ENCODE peak calls at places on chromosomes 11 and 22, in five cellular contexts. W, F, H, T and V are unnamed samples.

GRCh38 chr11:75371930-75372876 is 20.7 kb upstream of the ARRB1 start:
- DNase-seq in H (no peak), T (peak), F (no peak), W (no peak), V (no peak)

GRCh38 chr11:34366522-34366921 is 8.7 kb upstream of the ABTB2 start:
- DNase-seq in W (no peak), H (no peak), T (peak), F (no peak), V (no peak)

GRCh38 chr22:17692841-17693240 is 54.3 kb downstream of the BCL2L13 start:
- DNase-seq in W (no peak), F (no peak), T (no peak), H (no peak), V (no peak)

GRCh38 chr11:69234740-69235710 is 58.9 kb upstream of the MYEOV start:
- DNase-seq in T (no peak), F (no peak), W (no peak), H (peak), V (no peak)

GRCh38 chr11:37942081-37942480 is 1344.0 kb upstream of the RAG2 start:
- DNase-seq in T (peak), F (no peak), W (no peak), H (no peak), V (no peak)

GRCh38 chr22:48948575-48949170 is 879.0 kb downstream of the BRD1 start:
- DNase-seq in H (no peak), T (no peak), W (no peak), F (peak), V (no peak)

GRCh38 chr22:23067023-23067650 is 3.2 kb upstream of the GNAZ start:
- DNase-seq in H (no peak), T (no peak), F (peak), W (no peak), V (no peak)

GRCh38 chr11:30333405-30333804 is 10.5 kb downstream of the ARL14EP start:
- DNase-seq in F (no peak), T (peak), W (no peak), H (peak), V (no peak)

GRCh38 chr11:31826530-31827438 is 15.7 kb upstream of the PAX6 start:
- DNase-seq in F (no peak), T (no peak), W (no peak), H (no peak), V (no peak)

GRCh38 chr11:118342503-118343161 is at the start of gene CD3D:
- DNase-seq in F (no peak), H (no peak), T (no peak), W (no peak), V (no peak)

GRCh38 chr11:13896175-13896989 is 66.1 kb upstream of the SPON1 start:
- DNase-seq in W (no peak), T (no peak), F (no peak), H (no peak), V (no peak)

GRCh38 chr11:79182794-79183193 is 258.0 kb downstream of the TENM4 start:
- DNase-seq in F (no peak), W (peak), T (peak), H (no peak), V (no peak)

GRCh38 chr22:19715286-19715939 is 1.1 kb downstream of the SEPTIN5 start:
- DNase-seq in F (no peak), T (no peak), W (no peak), H (no peak), V (no peak)

GRCh38 chr11:10666556-10666955 is 27.0 kb downstream of the IRAG1 start:
- DNase-seq in T (peak), F (no peak), H (no peak), W (peak), V (no peak)

GRCh38 chr22:27197071-27197470 is 539.7 kb downstream of the MIAT start:
- DNase-seq in W (no peak), T (no peak), H (no peak), F (no peak), V (no peak)

GRCh38 chr11:74388678-74389327 is 9.4 kb downstream of the PGM2L1 start:
- DNase-seq in H (peak), T (peak), F (no peak), W (peak), V (no peak)

GRCh38 chr11:95100856-95101507 is 11.3 kb downstream of the ENDOD1 start:
- DNase-seq in H (no peak), F (no peak), W (no peak), T (no peak), V (no peak)

GRCh38 chr11:11952036-11952435 is 56.4 kb downstream of the DKK3 start:
- DNase-seq in W (no peak), F (no peak), T (no peak), H (no peak), V (no peak)

GRCh38 chr11:118135796-118136165 is 16.8 kb downstream of the SCN4B start:
- DNase-seq in F (no peak), W (no peak), T (no peak), H (no peak), V (no peak)

GRCh38 chr11:44304091-44305084 is 5.6 kb downstream of the ALX4 start:
- DNase-seq in T (no peak), W (no peak), H (no peak), F (no peak), V (no peak)

GRCh38 chr11:8807544-8808225 is 103.3 kb upstream of the AKIP1 start:
- DNase-seq in W (peak), H (no peak), T (peak), F (peak), V (peak)

GRCh38 chr11:57123590-57123989 is 58.2 kb upstream of the LRRC55 start:
- DNase-seq in F (no peak), W (no peak), T (no peak), H (no peak), V (no peak)

GRCh38 chr11:34977039-34977906 is 60.9 kb downstream of the PDHX start:
- DNase-seq in T (peak), F (no peak), W (peak), H (no peak), V (no peak)

GRCh38 chr22:44648085-44648820 is 53.8 kb upstream of the PRR5 start:
- DNase-seq in H (no peak), W (peak), F (peak), T (no peak), V (no peak)

GRCh38 chr22:21714059-21714770 is 21.4 kb downstream of the YPEL1 start:
- DNase-seq in T (no peak), W (no peak), H (no peak), F (no peak), V (no peak)

GRCh38 chr11:76347391-76347790 is 33.5 kb downstream of the THAP12 start:
- DNase-seq in W (no peak), T (no peak), H (no peak), F (no peak), V (no peak)

GRCh38 chr11:61489833-61490585 is 18.5 kb upstream of the LRRC10B start:
- DNase-seq in F (no peak), T (no peak), W (peak), H (no peak), V (no peak)

GRCh38 chr11:32161293-32161692 is 70.4 kb downstream of the RCN1 start:
- DNase-seq in H (no peak), F (no peak), W (no peak), T (no peak), V (no peak)

GRCh38 chr11:8099291-8099899 is 18.4 kb downstream of the TUB start:
- DNase-seq in F (peak), W (peak), T (peak), H (peak), V (no peak)

GRCh38 chr11:9525116-9525515 is 48.4 kb upstream of the WEE1 start:
- DNase-seq in F (no peak), H (no peak), T (peak), W (peak), V (no peak)

GRCh38 chr22:28952857-28953256 is 69.5 kb downstream of the ZNRF3 start:
- DNase-seq in W (peak), F (no peak), T (no peak), H (no peak), V (no peak)

GRCh38 chr22:45101828-45102227 is 61.9 kb upstream of the NUP50 start:
- DNase-seq in H (peak), T (peak), W (peak), F (peak), V (no peak)

DNA sequence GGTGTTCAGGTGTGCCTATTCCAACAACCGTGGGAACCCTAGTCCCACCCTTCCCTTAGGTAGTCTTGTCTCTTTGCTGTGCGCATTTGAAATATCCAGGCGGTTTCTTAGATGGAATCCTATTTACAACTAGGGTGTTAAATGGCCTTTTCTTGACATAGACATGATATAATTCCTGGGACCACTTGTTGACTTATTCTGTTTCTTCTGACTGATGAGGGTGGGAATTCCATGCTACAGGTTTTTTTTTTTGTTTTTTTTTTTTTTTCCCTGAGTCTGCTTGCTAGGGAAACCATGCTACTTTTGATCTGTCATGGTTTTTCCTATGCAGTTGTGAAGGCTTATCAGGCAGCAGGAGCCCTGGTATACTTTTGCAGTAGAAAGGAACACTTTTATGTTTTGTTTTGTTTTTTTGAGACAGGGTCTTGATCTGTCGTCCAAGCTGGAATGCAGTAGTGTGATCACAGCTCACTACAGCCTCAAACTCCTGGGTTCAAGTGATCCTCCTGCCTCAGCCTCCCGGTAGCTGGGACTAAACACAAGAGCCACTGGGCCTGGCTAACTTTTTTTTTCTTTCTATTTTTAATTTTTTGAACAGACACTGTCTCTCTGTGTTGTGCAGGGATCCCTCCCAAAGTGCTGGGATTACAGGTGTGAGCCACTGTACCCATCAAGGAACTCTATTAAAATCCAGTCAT is 1.5 kb downstream of the STIM1 start:
- DNase-seq in H (no peak), F (no peak), T (no peak), W (no peak), V (no peak)
- H3K4me3 ChIP-seq in H (peak), F (peak), T (peak), W (peak), V (peak)

GRCh38 chr22:49983148-49984042 is 22.8 kb downstream of the PIM3 start:
- DNase-seq in H (no peak), W (no peak), F (no peak), T (no peak), V (no peak)
- TF ChIP-seq CTCF in H (no peak), W (peak), F (no peak), T (peak), V (peak)

DNA sequence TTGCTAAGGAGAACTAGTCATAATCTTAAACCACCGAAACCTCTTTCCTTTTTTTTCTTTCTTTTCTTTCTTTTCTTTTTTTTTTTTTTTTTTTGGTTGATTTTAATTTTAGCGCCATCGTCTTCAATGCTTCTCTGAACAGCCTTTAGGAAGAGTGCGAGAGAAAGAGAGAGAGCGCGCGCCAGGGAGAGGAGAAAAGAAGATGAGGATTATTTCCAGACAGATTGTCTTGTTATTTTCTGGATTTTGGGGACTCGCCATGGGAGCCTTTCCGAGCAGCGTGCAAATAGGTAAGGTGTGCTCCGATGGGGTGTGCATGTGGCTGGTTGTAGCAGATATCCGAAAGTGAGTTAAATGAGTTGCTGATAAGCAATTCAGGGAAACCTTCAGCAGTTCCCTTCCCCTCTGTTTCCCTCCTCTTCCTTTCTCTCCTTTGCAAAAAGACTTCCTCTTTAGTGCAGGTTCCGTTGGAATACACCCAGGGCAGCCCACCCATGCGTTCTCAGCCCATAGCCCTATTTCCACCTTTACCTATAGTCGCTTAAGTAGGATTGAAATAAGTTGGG is 1.0 kb downstream of the GRIA4 start:
- DNase-seq in T (no peak), H (no peak), W (no peak), F (no peak), V (no peak)
- H3K4me3 ChIP-seq in T (peak), H (no peak), W (peak), F (peak), V (peak)

GRCh38 chr11:72075109-72075508 is 5.2 kb downstream of the NUMA1 start:
- DNase-seq in T (no peak), H (peak), W (no peak), F (no peak), V (no peak)
- TF ChIP-seq CTCF in T (no peak), H (peak), W (peak), F (no peak), V (peak)

GRCh38 chr11:73258104-73258684 is 13.9 kb upstream of the P2RY6 start:
- DNase-seq in H (no peak), F (no peak), W (no peak), T (no peak), V (peak)
- H3K4me3 ChIP-seq in H (no peak), F (no peak), W (no peak), T (no peak), V (no peak)

GRCh38 chr11:119493712-119494111 is 70.7 kb upstream of the THY1 start:
- DNase-seq in H (peak), T (peak), F (no peak), W (peak), V (no peak)

GRCh38 chr11:119490253-119491006 is 67.5 kb upstream of the THY1 start:
- DNase-seq in T (no peak), W (no peak), H (no peak), F (no peak), V (no peak)

GRCh38 chr11:119489087-119489486 is 66.1 kb upstream of the THY1 start:
- DNase-seq in T (no peak), H (no peak), W (no peak), F (no peak), V (no peak)

GRCh38 chr11:119488256-119488995 is 65.5 kb upstream of the THY1 start:
- DNase-seq in H (no peak), F (no peak), T (no peak), W (no peak), V (no peak)

DNA sequence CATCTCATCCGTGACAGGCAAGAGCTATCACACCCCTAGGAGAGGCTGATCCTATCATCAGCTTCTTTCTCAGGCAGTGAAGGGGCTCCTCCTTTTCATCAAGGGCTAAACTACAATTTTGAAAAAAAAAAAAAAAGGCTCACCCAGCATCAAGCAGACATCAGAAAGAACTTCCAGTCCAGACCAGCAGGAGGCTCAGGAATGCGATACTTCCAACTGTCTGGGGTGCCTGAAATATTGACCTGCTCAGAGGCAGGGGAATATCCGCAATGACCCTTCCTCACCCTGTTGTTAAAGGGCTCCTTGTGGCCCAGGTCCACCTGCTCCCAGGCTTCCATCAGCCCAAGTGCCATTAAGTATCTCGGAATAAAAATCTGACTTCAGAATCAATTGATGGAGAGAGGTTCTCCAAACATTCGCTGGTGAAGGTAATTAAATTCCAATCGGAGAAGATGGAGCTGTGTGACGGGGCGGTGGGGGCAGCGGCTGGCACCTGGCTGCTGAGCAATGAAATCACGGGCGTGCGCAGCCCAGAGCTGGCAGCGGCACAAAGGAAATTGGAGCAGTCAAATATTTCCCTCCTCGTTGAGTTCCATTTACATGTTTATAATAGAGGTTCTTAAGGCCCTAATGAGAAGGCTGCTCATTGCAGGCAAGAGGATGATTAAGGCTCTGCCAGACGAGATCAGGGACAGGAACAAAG is 68.9 kb upstream of the THY1 start:
- DNase-seq in W (peak), H (no peak), F (no peak), T (peak), V (no peak)
- TF ChIP-seq CTCF in W (peak), H (peak), F (peak), T (peak), V (peak)

DNA sequence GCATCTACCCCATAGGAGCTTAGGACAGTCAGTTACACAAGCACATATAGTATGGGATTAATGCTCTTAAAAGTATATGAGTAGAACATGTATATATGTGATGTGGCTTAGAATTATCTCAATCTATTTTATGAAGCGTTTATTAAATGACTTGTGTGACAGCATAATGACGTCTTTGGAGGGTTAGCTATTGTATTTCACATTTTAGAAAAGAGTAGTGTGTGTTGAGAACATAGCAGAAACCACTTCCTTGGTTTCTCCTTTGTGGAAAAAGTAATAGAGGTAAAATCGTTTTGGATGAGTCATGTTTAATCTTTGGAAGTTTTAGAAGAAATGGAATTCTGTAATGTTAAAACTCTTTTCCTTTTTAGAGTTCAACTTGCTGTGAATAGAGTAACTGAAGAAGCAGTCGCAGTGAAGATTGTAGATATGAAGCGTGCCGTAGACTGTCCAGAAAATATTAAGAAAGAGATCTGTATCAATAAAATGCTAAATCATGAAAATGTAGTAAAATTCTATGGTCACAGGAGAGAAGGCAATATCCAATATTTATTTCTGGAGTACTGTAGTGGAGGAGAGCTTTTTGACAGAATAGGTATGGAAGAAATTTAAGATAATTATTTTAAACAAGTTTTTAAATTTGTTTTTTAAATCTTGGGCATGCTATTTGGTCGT is 2.4 kb downstream of the CHEK1 start:
- DNase-seq in T (peak), F (no peak), H (no peak), W (peak), V (no peak)
- H3K4me3 ChIP-seq in T (peak), F (no peak), H (peak), W (peak), V (peak)